ENCODE peak calls at places on chromosomes 2 and 18, in ten cellular contexts. D, Q, O, L, S, F, P, A, C and V are unnamed samples.

GRCh38 chr2:15931950-15932349 is 8.4 kb upstream of the MYCN start:
- DNase-seq in P (no peak), C (no peak), D (no peak), A (no peak), Q (no peak), F (no peak), L (no peak), S (no peak), O (no peak), V (no peak)

GRCh38 chr2:40367652-40368051 is 84.2 kb downstream of the SLC8A1 start:
- DNase-seq in D (peak), O (no peak), S (no peak), P (no peak), F (no peak), A (peak), Q (no peak), C (no peak), L (no peak), V (no peak)

GRCh38 chr18:44729631-44730101 is 49.0 kb downstream of the SETBP1 start:
- DNase-seq in D (peak), A (peak), P (peak), S (no peak), F (no peak), Q (no peak), L (no peak), O (no peak), C (no peak), V (no peak)

GRCh38 chr2:176103634-176104337 is 3.3 kb upstream of the HOXD11 start:
- DNase-seq in F (peak), A (no peak), S (no peak), D (no peak), C (no peak), L (no peak), Q (no peak), P (no peak), O (no peak), V (no peak)

GRCh38 chr2:98569915-98570314 is 38.4 kb downstream of the COA5 start:
- DNase-seq in D (no peak), Q (no peak), O (no peak), F (no peak), S (no peak), L (no peak), A (no peak), P (no peak), C (no peak), V (no peak)

GRCh38 chr2:16885027-16885426 is 219.4 kb upstream of the CYRIA start:
- DNase-seq in D (no peak), O (no peak), S (no peak), Q (no peak), F (peak), P (no peak), C (no peak), A (no peak), L (no peak), V (no peak)

GRCh38 chr2:159090514-159091201 is 122.2 kb downstream of the TANC1 start:
- DNase-seq in S (peak), D (no peak), L (no peak), Q (no peak), C (peak), P (no peak), F (no peak), O (no peak), A (peak), V (peak)

GRCh38 chr2:60312618-60313017 is 240.8 kb downstream of the BCL11A start:
- DNase-seq in L (no peak), C (no peak), P (peak), S (no peak), Q (peak), A (no peak), D (no peak), O (no peak), F (no peak), V (peak)

GRCh38 chr2:31428001-31428418 is 13.5 kb upstream of the XDH start:
- DNase-seq in S (no peak), C (no peak), P (peak), Q (peak), D (no peak), F (peak), O (peak), L (no peak), A (peak), V (no peak)

GRCh38 chr2:118202707-118203303 is 114.5 kb downstream of the INSIG2 start:
- DNase-seq in Q (peak), F (peak), L (peak), D (peak), S (no peak), O (peak), P (peak), A (peak), C (no peak), V (no peak)

GRCh38 chr2:71154798-71155197 is 24.4 kb downstream of the MPHOSPH10 start:
- DNase-seq in D (no peak), F (peak), Q (peak), C (no peak), L (no peak), O (peak), P (peak), A (no peak), S (no peak), V (peak)

GRCh38 chr2:199833525-199833924 is 17.5 kb downstream of the FTCDNL1 start:
- DNase-seq in Q (no peak), O (no peak), S (no peak), A (no peak), C (no peak), D (no peak), L (no peak), F (no peak), P (no peak), V (no peak)

GRCh38 chr2:42470706-42471105 is 23.1 kb downstream of the KCNG3 start:
- DNase-seq in F (no peak), D (no peak), L (no peak), Q (no peak), S (no peak), P (no peak), O (no peak), A (no peak), C (no peak), V (no peak)

GRCh38 chr2:141021109-141021508 is 1109.7 kb downstream of the LRP1B start:
- DNase-seq in C (no peak), Q (no peak), P (no peak), D (peak), F (no peak), S (no peak), A (peak), O (no peak), L (no peak), V (no peak)

GRCh38 chr2:165277295-165277694 is 38.1 kb downstream of the SCN2A start:
- DNase-seq in O (no peak), Q (no peak), A (peak), P (no peak), F (no peak), C (no peak), S (no peak), D (peak), L (no peak), V (no peak)

GRCh38 chr2:200483729-200484198 is 26.1 kb downstream of the KCTD18 start:
- DNase-seq in Q (no peak), F (peak), C (no peak), P (peak), S (no peak), A (peak), D (peak), L (no peak), O (peak), V (peak)

GRCh38 chr2:94871226-94872087 is at the start of gene TEKT4:
- DNase-seq in S (no peak), C (no peak), L (no peak), A (no peak), F (peak), O (peak), Q (no peak), D (no peak), P (no peak), V (no peak)

GRCh38 chr2:207561386-207562080 is 31.8 kb downstream of the CREB1 start:
- DNase-seq in L (no peak), D (no peak), A (peak), C (no peak), S (no peak), F (no peak), O (no peak), P (no peak), Q (no peak), V (no peak)

GRCh38 chr2:37656512-37657423 is 14.7 kb downstream of the CDC42EP3 start:
- DNase-seq in S (no peak), D (no peak), O (no peak), A (no peak), P (peak), Q (peak), L (no peak), C (no peak), F (peak), V (no peak)

GRCh38 chr2:229725716-229726346 is 11.5 kb upstream of the DNER start:
- DNase-seq in F (no peak), O (peak), P (no peak), D (peak), L (no peak), Q (no peak), S (peak), A (peak), C (no peak), V (no peak)

GRCh38 chr18:69617888-69618287 is 217.2 kb downstream of the DOK6 start:
- DNase-seq in L (no peak), F (no peak), Q (no peak), D (peak), A (peak), S (peak), P (no peak), O (no peak), C (no peak), V (no peak)

GRCh38 chr2:171266102-171266501 is 105.4 kb upstream of the TLK1 start:
- DNase-seq in A (no peak), F (no peak), Q (no peak), O (no peak), P (no peak), C (no peak), D (no peak), L (no peak), S (no peak), V (no peak)

DNA sequence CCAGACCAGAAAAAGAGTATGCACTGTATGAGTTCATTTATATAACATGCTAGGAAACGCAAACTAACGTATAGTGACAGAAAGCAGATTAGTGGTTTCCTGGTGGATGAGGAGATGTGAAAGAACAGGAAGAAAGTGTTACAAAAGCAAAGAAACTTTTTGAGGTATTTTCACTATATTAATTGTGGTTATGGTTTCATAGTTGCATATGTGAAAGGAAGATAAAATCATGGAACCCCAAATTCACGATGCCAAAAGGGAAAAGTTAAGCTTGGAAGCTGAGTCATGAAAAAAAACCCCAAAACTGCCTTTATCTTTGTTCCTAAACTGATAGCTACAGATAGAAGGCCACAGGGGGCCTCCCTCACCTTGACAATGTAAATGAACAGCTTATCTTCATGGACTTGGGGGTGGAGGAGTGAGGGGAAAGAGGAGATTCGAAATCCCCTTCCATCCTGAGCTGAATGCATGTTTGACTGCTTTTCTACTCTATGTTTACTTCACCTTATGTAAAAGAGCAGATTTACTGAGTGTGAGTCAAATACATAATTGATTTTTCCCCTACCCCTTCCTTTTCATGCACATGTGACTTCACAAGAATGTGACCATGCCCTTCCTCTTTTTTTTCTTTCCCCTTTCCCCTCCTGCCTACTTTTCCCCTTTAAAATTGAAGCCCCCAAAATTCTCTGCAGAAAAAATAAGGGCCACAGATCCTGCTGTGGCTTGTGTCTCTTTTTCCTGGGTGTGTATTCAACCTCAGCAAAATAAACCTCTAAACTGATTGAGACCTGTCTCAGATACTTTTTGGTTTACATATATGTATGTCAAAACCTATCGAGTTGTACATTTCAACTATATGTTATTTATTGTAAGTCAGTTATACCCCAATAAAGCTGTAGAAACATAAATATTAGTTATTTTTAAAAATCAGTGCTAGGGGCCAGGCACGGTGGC is 100.1 kb upstream of the TLK1 start:
- DNase-seq in L (no peak), Q (peak), O (no peak), S (no peak), F (peak), D (no peak), P (peak), C (no peak), A (no peak), V (peak)
- TF ChIP-seq CTCF in L (no peak), Q (peak), O (no peak), S (no peak), F (peak), D (no peak), P (no peak), C (no peak), A (no peak), V (peak)

GRCh38 chr18:61891874-61892273 is 933 bp downstream of the RNF152 start:
- DNase-seq in S (no peak), F (no peak), Q (no peak), P (no peak), D (no peak), L (no peak), A (no peak), O (no peak), C (no peak), V (no peak)

GRCh38 chr18:61894751-61895524 is 2.1 kb upstream of the RNF152 start:
- DNase-seq in D (no peak), A (no peak), C (no peak), Q (no peak), O (no peak), S (no peak), F (peak), P (peak), L (no peak), V (peak)

GRCh38 chr18:61893971-61894750 is 1.4 kb upstream of the RNF152 start:
- DNase-seq in A (peak), O (peak), L (peak), Q (peak), P (peak), S (no peak), D (peak), F (peak), C (peak), V (peak)

GRCh38 chr18:61892683-61893303 is at the start of gene RNF152:
- DNase-seq in S (no peak), Q (no peak), L (peak), A (peak), C (no peak), D (peak), O (no peak), F (peak), P (peak), V (no peak)

DNA sequence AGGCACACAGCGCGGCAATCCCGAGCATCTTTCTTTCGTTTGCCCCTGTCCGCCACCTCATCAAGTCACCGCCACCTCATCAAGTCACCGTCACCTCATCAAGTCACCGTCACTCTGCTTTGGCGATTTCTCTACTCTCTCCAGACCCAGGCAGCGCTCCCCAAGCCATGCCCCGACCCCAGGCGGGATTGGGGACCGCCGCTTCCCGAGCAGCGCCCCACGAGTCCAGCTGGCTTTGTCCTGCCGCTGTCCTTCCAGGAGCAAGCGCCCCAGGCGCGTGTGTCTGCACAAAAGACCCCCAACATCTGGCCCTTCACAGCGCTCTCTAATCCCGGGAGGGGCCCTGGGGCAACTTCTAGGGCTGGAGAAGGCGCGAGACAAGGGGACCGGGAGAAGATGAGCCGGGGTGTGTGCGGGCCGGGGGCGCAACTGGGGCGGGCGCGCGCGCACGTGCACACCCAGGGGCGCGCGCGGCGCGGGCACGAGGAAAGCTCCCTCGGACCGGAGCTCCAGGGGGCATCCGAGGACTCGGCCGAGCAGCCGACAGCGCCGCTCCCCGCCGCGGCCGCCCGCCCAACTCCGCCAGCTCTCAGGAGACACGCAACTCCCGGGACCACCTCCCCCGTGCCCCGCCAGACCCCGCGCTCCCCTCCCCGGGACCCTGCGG is 630 bp upstream of the RNF152 start:
- DNase-seq in F (peak), A (peak), D (peak), C (no peak), O (no peak), Q (peak), S (no peak), P (peak), L (peak), V (peak)
- TF ChIP-seq CTCF in F (peak), A (peak), D (no peak), C (no peak), O (no peak), Q (no peak), S (no peak), P (no peak), L (no peak), V (no peak)

GRCh38 chr2:25201265-25201664 is 32.9 kb upstream of the POMC start:
- DNase-seq in C (no peak), L (no peak), A (no peak), F (peak), D (no peak), P (peak), S (no peak), O (peak), Q (no peak), V (no peak)
- TF ChIP-seq CTCF in C (peak), L (no peak), A (peak), F (peak), D (peak), P (peak), S (peak), O (no peak), Q (peak), V (peak)

GRCh38 chr2:81901017-81901416 is 1596.5 kb upstream of the LRRTM1 start:
- DNase-seq in C (no peak), O (no peak), Q (peak), F (peak), S (no peak), D (peak), L (no peak), A (no peak), P (no peak), V (no peak)
- TF ChIP-seq CTCF in C (no peak), O (no peak), Q (peak), F (no peak), S (peak), D (no peak), L (no peak), A (no peak), P (no peak), V (peak)

GRCh38 chr2:172200495-172201085 is 97.9 kb upstream of the DLX2 start:
- DNase-seq in D (peak), Q (no peak), L (no peak), P (peak), O (peak), C (no peak), S (no peak), F (peak), A (peak), V (no peak)
- TF ChIP-seq CTCF in D (peak), Q (peak), L (peak), P (peak), O (peak), C (peak), S (peak), F (peak), A (peak), V (peak)

DNA sequence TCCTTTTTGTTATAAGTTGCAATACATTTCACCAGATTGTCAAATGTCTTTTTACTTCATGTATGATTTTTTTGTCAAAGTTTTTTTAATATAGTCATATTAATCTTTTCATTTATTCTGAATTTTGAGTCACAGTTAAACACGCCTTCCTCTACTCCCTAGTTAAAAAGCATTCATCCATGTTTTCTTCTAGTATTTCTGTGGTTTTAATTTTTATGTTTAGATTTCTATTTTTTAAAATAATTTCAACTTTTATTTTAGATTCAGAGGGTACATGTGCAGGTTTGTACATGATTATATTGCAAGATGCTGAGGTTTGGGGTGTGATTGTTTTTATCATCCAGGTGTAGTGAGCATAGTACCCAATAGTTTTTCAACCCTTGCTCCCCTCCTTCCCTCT is 146.7 kb upstream of the MYO3B start:
- DNase-seq in S (no peak), O (no peak), Q (no peak), P (no peak), F (no peak), L (no peak), A (no peak), D (no peak), C (no peak), V (no peak)
- TF ChIP-seq CTCF in S (no peak), O (no peak), Q (no peak), P (no peak), F (no peak), L (no peak), A (no peak), D (no peak), C (no peak), V (no peak)

GRCh38 chr2:233303252-233303651 is 4.4 kb upstream of the SAG start:
- DNase-seq in A (no peak), Q (no peak), C (no peak), O (no peak), L (no peak), D (no peak), F (peak), S (no peak), P (no peak), V (no peak)
- TF ChIP-seq CTCF in A (no peak), Q (no peak), C (no peak), O (no peak), L (no peak), D (no peak), F (peak), S (no peak), P (no peak), V (peak)

GRCh38 chr18:32956591-32957310 is 183.9 kb upstream of the KLHL14 start:
- DNase-seq in O (no peak), D (peak), A (peak), L (no peak), P (no peak), F (peak), Q (no peak), C (no peak), S (no peak), V (no peak)
- TF ChIP-seq CTCF in O (no peak), D (no peak), A (peak), L (no peak), P (no peak), F (peak), Q (no peak), C (no peak), S (peak), V (no peak)

GRCh38 chr2:197270601-197271000 is 40.0 kb downstream of the ANKRD44 start:
- DNase-seq in S (no peak), L (no peak), Q (no peak), C (no peak), D (no peak), A (no peak), O (no peak), F (no peak), P (no peak), V (no peak)
- TF ChIP-seq CTCF in S (no peak), L (no peak), Q (no peak), C (no peak), D (no peak), A (no peak), O (no peak), F (no peak), P (no peak), V (no peak)